ENCODE peak calls at places on chromosomes 5 and 9, in nine cellular contexts. E is uterus, L is PC-9, V is ovary, Y is psoas muscle, U is A549, K is lung, F is transverse colon, W is heart right ventricle. D is an unnamed sample.

GRCh38 chr5:65329266-65329665 is 152.5 kb downstream of the ADAMTS6 start:
- DNase-seq in L (no peak), K (no peak), W (no peak), V (no peak), Y (no peak), U (no peak), E (no peak), F (no peak), D (no peak)

GRCh38 chr9:87007711-87008360 is 60.5 kb upstream of the GAS1 start:
- DNase-seq in V (no peak), F (no peak), U (no peak), E (no peak), Y (no peak), W (no peak), K (no peak), L (no peak), D (no peak)

GRCh38 chr9:133108794-133109641 is 12.0 kb downstream of the RALGDS start:
- DNase-seq in F (no peak), L (no peak), E (no peak), U (no peak), W (no peak), V (no peak), Y (no peak), K (no peak), D (peak; percentile 12)

GRCh38 chr5:11234501-11234911 is 473.5 kb upstream of the DAP start:
- DNase-seq in U (no peak), Y (no peak), E (peak; percentile 22), W (peak; percentile 43), F (no peak), K (no peak), V (no peak), L (no peak), D (no peak)

GRCh38 chr5:124438390-124439380 is 307.8 kb downstream of the ZNF608 start:
- DNase-seq in E (no peak), K (no peak), L (no peak), V (no peak), U (no peak), Y (no peak), W (no peak), F (no peak), D (peak; percentile 69)

GRCh38 chr9:23522952-23523351 is 303.1 kb downstream of the ELAVL2 start:
- DNase-seq in U (no peak), V (no peak), L (no peak), K (no peak), E (no peak), F (no peak), Y (no peak), W (no peak), D (no peak)

GRCh38 chr9:127828262-127829031 is 25.8 kb downstream of the FPGS start:
- DNase-seq in V (peak; percentile 96), F (peak; percentile 79), L (no peak), K (peak; percentile 81), W (peak; percentile 94), U (peak; percentile 62), Y (peak; percentile 91), E (peak; percentile 94), D (peak; percentile 64)

GRCh38 chr9:694499-695154 is 146.9 kb upstream of the DMRT1 start:
- DNase-seq in V (no peak), F (no peak), E (peak; percentile 54), W (peak; percentile 34), L (peak; percentile 91), K (no peak), U (peak; percentile 72), Y (peak; percentile 59), D (no peak)

GRCh38 chr5:132437604-132438275 is 52.8 kb downstream of the IRF1 start:
- DNase-seq in U (peak; percentile 46), Y (peak; percentile 79), E (peak; percentile 90), F (peak; percentile 84), V (peak; percentile 83), L (no peak), K (peak; percentile 67), W (peak; percentile 90), D (no peak)

GRCh38 chr5:157266286-157267007 is 524 bp downstream of the CYFIP2 start:
- DNase-seq in L (no peak), V (peak; percentile 24), Y (no peak), E (no peak), F (peak; percentile 66), U (no peak), W (no peak), K (no peak), D (no peak)

GRCh38 chr9:134325096-134325812 is 1.0 kb upstream of the RXRA start:
- DNase-seq in F (peak; percentile 65), E (peak; percentile 58), U (peak; percentile 39), Y (peak; percentile 65), W (peak; percentile 52), K (peak; percentile 51), L (peak; percentile 45), V (peak; percentile 76), D (no peak)

GRCh38 chr5:114417519-114417918 is 55.6 kb downstream of the KCNN2 start:
- DNase-seq in W (no peak), K (no peak), E (no peak), Y (no peak), F (no peak), L (no peak), U (no peak), V (no peak), D (no peak)

GRCh38 chr5:32159328-32160072 is 14.6 kb downstream of the GOLPH3 start:
- DNase-seq in L (no peak), E (no peak), U (no peak), F (no peak), V (no peak), W (no peak), Y (no peak), K (no peak), D (no peak)

GRCh38 chr5:43231977-43232376 is 40.0 kb downstream of the NIM1K start:
- DNase-seq in E (no peak), K (no peak), V (no peak), W (no peak), L (no peak), Y (no peak), U (peak; percentile 57), F (no peak), D (no peak)

GRCh38 chr5:119255571-119256356 is 100.1 kb upstream of the TNFAIP8 start:
- DNase-seq in W (no peak), L (peak; percentile 67), F (peak; percentile 85), Y (no peak), K (no peak), V (no peak), E (no peak), U (peak; percentile 32), D (no peak)

GRCh38 chr9:94157408-94157801 is 73.1 kb downstream of the PTPDC1 start:
- DNase-seq in V (no peak), E (no peak), U (no peak), F (no peak), Y (no peak), K (no peak), L (no peak), W (no peak), D (no peak)

GRCh38 chr9:77712533-77713130 is 64.5 kb upstream of the GNA14 start:
- DNase-seq in F (no peak), U (peak; percentile 17), W (no peak), L (peak; percentile 76), K (no peak), E (no peak), Y (no peak), V (no peak), D (no peak)

DNA sequence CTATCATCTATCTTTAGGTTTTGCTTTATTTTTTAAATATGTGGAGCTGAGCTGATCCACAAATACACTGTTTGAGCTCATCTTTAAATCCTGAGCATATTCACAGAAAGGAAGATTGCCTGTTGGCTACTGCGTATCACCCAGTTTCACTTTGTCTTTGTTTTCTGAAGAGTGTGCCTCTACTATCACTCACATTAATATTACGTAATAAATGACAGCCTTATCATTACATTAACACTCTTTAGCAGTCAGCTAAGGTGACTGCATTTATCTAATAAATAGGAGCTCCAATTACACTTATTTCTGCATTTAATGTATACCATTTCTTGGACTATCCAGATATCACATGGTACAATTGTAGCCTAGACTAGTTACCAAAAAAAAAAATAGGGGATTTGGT is 511.7 kb downstream of the NR2F1-AS1 start:
- DNase-seq in L (no peak), K (no peak), Y (no peak), U (no peak), W (no peak), E (no peak), V (no peak), F (no peak), D (no peak)
- H3K27ac ChIP-seq in L (no peak overlapping the region), K (no peak overlapping the region), Y (no peak overlapping the region), U (no peak overlapping the region), W (no peak overlapping the region), E (no peak overlapping the region), V (no peak overlapping the region), F (no peak overlapping the region), D (no peak overlapping the region)

GRCh38 chr5:28903643-28904042 is 1865.3 kb upstream of the CDH9 start:
- DNase-seq in V (no peak), K (no peak), U (no peak), L (no peak), W (no peak), Y (no peak), E (no peak), F (no peak), D (no peak)
- TF ChIP-seq CTCF in V (no peak), K (no peak), U (peak; percentile 21), L (peak; percentile 26), W (no peak), Y (no peak), E (no peak), F (no peak), D (no peak)

DNA sequence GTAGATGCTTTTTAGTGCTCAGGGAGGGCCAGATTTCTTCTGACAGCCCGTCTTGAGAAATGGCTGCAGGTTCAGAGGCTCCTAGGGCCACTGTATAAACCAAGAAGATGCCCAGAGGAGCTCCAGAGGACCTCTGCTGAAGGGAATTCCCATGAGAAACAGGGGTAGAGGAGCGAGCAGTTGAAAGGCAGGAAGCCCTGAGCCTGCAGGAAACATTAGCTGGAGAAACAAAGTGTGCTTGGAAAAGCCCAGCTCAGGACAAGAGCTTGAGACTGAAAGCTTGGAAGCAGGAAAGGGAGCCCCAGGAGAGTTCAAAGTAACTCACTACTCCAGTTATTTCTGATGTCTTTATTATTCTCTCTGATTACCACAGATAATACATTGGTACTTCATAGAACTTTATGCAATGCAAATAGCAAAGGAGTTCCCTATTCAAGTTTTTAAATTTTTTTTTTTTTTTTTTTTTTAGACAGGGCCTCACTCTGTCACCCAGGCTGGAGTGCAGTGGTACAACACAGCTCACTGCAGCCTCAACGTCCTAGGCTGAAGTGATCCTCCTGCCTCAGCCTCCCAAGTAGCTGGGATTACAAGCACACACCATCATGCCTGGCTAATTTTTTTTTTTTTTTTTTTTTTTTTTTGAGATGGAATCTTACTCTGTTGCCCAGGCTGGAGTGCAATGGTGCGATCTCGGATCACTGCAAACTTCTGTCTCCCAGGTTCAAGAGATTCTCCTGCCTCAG is 16.5 kb downstream of the HBEGF start:
- DNase-seq in W (peak; percentile 49), F (no peak), U (no peak), E (no peak), K (no peak), L (no peak), V (no peak), Y (no peak), D (no peak)
- H3K27ac ChIP-seq in W (no peak overlapping the region), F (no peak overlapping the region), U (no peak overlapping the region), E (no peak overlapping the region), K (no peak overlapping the region), L (no peak overlapping the region), V (no peak overlapping the region), Y (no peak overlapping the region), D (no peak overlapping the region)

DNA sequence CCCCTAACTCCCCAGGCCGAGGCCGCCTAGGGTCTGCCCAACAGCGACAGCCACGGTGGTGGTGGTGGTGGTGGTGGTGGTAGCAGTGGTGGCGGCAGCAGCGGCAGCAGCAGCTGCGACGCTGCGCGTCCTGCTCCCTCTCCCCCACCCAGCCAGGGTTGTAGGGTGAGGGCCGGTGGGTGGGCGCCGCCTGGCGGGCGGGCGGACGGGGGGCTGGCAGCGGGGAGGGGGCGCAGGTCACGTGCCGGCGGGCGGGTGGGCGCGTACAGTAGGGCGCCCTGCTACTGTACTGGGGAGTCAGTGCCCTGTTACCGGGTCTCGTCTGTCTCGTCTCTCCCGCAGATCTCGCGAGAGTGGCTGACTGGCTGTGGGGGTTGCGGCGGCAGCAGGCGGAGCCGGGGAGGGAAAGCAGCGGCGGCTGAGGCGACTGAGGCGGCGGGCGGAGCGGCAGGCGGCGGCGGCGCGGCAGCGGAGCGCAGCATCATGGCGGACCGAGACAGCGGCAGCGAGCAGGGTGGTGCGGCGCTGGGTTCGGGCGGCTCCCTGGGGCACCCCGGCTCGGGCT is at the start of gene PURA:
- DNase-seq in U (peak; percentile 94), L (peak; percentile 80), E (peak; percentile 95), F (peak; percentile 97), V (peak; percentile 96), K (peak; percentile 96), Y (peak; percentile 96), W (peak; percentile 97), D (peak; percentile 91)
- TF ChIP-seq CTCF in U (peak; percentile 24), L (no peak), E (no peak), F (peak; percentile 23), V (no peak), K (no peak), Y (peak; percentile 16), W (peak; percentile 23), D (peak; percentile 55)